ENCODE peak calls at places on chromosomes 4 and X, in six cellular contexts. X is uterus, V is AG04449, R is HepG2, E is HCT116, K is mammary epithelial cell. Y is an unnamed sample.

GRCh38 chr4:180372671-180373070 is 1870.5 kb upstream of the TENM3 start:
- DNase-seq in X (no peak), V (no peak), R (no peak), E (no peak), K (no peak), Y (no peak)

GRCh38 chr4:7894677-7895181 is 44.9 kb downstream of the AFAP1 start:
- DNase-seq in X (no peak), V (no peak), R (no peak), E (no peak), K (no peak), Y (no peak)

GRCh38 chr4:7704091-7704490 is 235.6 kb downstream of the AFAP1 start:
- DNase-seq in X (no peak), V (no peak), R (no peak), E (no peak), K (no peak), Y (no peak)

GRCh38 chr4:145195167-145195952 is 15.0 kb upstream of the OTUD4 start:
- DNase-seq in X (no peak), V (no peak), R (no peak), E (peak; percentile 10), K (peak; percentile 47), Y (no peak)

GRCh38 chrX:110315541-110315940 is 2.3 kb downstream of the AMMECR1 start:
- DNase-seq in X (no peak), V (no peak), R (no peak), E (no peak), K (no peak), Y (peak; percentile 40)

GRCh38 chr4:176782794-176783193 is 9.9 kb downstream of the VEGFC start:
- DNase-seq in X (no peak), V (no peak), R (no peak), E (no peak), K (no peak), Y (no peak)

GRCh38 chrX:103823591-103823990 is 8.5 kb downstream of the RAB9B start:
- DNase-seq in X (no peak), V (no peak), R (no peak), E (no peak), K (no peak), Y (no peak)

GRCh38 chr4:144656857-144657256 is 10.9 kb downstream of the HHIP start:
- DNase-seq in X (no peak), V (no peak), R (no peak), E (no peak), K (no peak), Y (no peak)

GRCh38 chr4:184885602-184886001 is 59.8 kb upstream of the ACSL1 start:
- DNase-seq in X (no peak), V (no peak), R (no peak), E (no peak), K (no peak), Y (no peak)

GRCh38 chr4:14583752-14584151 is 418.5 kb upstream of the CPEB2 start:
- DNase-seq in X (no peak), V (no peak), R (no peak), E (no peak), K (no peak), Y (no peak)

GRCh38 chr4:43048570-43048969 is 156.1 kb downstream of the GRXCR1 start:
- DNase-seq in X (no peak), V (no peak), R (no peak), E (no peak), K (no peak), Y (no peak)

GRCh38 chrX:22665818-22666217 is 333.9 kb upstream of the DDX53 start:
- DNase-seq in X (no peak), V (no peak), R (no peak), E (no peak), K (no peak), Y (no peak)

GRCh38 chrX:150212672-150213480 is 150.2 kb upstream of the MAMLD1 start:
- DNase-seq in X (no peak), V (no peak), R (no peak), E (no peak), K (no peak), Y (no peak)

GRCh38 chrX:19799319-19800182 is 87.8 kb downstream of the SH3KBP1 start:
- DNase-seq in X (no peak), V (no peak), R (no peak), E (no peak), K (no peak), Y (peak; percentile 15)

GRCh38 chr4:34250562-34250961 is 1993.8 kb downstream of the ARAP2 start:
- DNase-seq in X (no peak), V (no peak), R (no peak), E (no peak), K (peak; percentile 51), Y (peak; percentile 24)

GRCh38 chr4:165347647-165348569 is 20.4 kb downstream of the MSMO1 start:
- DNase-seq in X (no peak), V (no peak), R (no peak), E (no peak), K (no peak), Y (no peak)

GRCh38 chrX:46582964-46583363 is 9.4 kb downstream of the CHST7 start:
- DNase-seq in X (no peak), V (peak; percentile 70), R (no peak), E (no peak), K (peak; percentile 88), Y (peak; percentile 80)

GRCh38 chrX:53282313-53282712 is 929 bp upstream of the IQSEC2 start:
- DNase-seq in X (peak; percentile 55), V (no peak), R (no peak), E (no peak), K (no peak), Y (no peak)

GRCh38 chr4:38529189-38530115 is 134.5 kb upstream of the KLF3 start:
- DNase-seq in X (no peak), V (no peak), R (no peak), E (no peak), K (no peak), Y (no peak)

GRCh38 chr4:123297836-123298235 is 98.8 kb upstream of the SPRY1 start:
- DNase-seq in X (no peak), V (no peak), R (no peak), E (no peak), K (no peak), Y (no peak)

GRCh38 chr4:56505269-56506109 is at the start of gene ARL9:
- DNase-seq in X (peak; percentile 54), V (no peak), R (no peak), E (no peak), K (peak; percentile 45), Y (peak; percentile 78)

GRCh38 chrX:69501433-69501832 is 2.7 kb upstream of the NALF2 start:
- DNase-seq in X (no peak), V (no peak), R (peak; percentile 52), E (peak; percentile 48), K (no peak), Y (no peak)

DNA sequence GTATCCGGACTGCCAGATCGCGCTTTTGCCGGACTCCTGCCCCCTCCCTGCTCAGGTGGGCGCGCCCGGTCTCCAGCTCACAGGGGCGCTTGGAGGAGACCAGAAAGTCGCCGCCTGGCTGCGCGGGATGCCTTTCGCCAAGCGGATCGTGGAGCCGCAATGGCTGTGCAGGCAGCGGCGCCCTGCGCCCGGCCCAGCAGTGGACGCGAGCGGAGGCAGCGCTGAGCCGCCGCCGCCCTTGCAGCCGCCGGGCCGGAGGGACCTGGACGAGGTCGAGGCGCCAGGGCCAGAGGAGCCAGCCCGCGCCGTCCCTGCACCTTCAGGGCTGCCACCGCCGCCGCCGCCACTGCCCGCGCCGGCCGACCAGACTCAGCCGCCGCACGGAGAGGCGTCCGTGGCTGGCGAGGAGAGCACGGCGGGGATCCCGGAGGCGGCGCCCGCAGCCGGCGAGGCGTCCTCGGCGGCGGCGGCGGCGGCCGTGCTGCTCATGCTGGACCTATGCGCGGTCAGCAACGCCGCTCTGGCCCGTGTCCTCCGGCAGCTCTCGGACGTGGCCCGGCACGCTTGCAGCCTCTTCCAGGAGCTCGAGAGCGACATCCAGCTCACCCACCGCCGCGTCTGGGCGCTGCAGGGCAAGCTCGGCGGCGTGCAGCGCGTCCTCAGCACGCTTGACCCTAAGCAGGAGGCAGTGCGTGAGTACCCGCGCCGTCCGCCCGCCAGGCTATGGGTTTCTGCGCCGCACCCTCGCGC is 806 bp downstream of the NHS start:
- DNase-seq in X (peak; percentile 25), V (no peak), R (no peak), E (no peak), K (peak; percentile 27), Y (peak; percentile 8)
- H3K4me3 ChIP-seq in X (peak overlapping the region; percentile 66), V (peak overlapping the region; percentile 70), R (no peak overlapping the region), E (peak overlapping the region; percentile 65), K (peak overlapping the region; percentile 74), Y (peak overlapping the region; percentile 55)

DNA sequence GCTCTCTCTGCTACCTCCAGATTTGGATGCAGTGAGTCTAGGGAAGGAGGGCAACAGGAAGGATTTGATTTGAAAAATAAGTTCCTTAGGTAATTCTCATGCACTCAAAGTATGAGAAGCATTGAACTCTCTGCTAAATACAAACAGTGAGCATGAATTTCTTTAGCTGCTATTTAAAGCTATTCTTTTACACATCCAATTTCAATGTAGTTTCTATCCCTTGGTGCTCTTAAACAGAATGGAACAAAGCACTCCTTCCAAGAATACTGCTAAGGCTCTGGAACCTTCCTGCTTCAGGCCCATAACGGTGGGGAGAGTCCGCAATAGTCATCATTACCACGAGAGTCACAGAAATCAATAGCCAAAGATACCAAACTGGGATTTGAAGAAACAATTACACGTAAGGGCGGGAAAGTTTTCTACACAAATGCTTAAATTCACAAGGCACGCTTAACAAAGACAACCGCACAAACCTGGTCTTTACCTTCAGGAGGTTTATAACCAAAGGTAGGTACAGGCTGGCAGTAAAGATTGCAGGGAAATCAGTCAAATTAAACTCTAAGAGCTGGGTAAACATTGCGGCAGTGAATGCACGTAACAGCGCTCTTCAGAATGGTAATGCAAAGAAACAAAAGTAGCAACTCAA is 123.2 kb upstream of the NAP1L5 start:
- DNase-seq in X (no peak), V (no peak), R (no peak), E (no peak), K (no peak), Y (no peak)
- H3K4me3 ChIP-seq in X (peak overlapping the region; percentile 51), V (no peak overlapping the region), R (peak overlapping the region; percentile 76), E (no peak overlapping the region), K (no peak overlapping the region), Y (peak overlapping the region; percentile 70)

GRCh38 chrX:154981116-154981411 is 41.5 kb downstream of the F8 start:
- DNase-seq in X (no peak), V (no peak), R (no peak), E (no peak), K (no peak), Y (no peak)
- H3K4me3 ChIP-seq in X (peak overlapping the region; percentile 34), V (no peak overlapping the region), R (peak overlapping the region; percentile 55), E (peak overlapping the region; percentile 51), K (no peak overlapping the region), Y (peak overlapping the region; percentile 61)

GRCh38 chr4:72390409-72390808 is 178.6 kb downstream of the ADAMTS3 start:
- DNase-seq in X (no peak), V (no peak), R (no peak), E (no peak), K (peak; percentile 6), Y (no peak)
- H3K4me3 ChIP-seq in X (no peak overlapping the region), V (no peak overlapping the region), R (no peak overlapping the region), E (no peak overlapping the region), K (no peak overlapping the region), Y (no peak overlapping the region)